ENCODE peak calls at places on chromosomes 4 and X, in seven cellular contexts. One of them, this sample, is unnamed.

GRCh38 chr4:140743194-140743931 is 12.8 kb downstream of the TBC1D9 start:
- DNase-seq in K562: no peak
- DNase-seq in sigmoid colon: no peak
- DNase-seq in stomach: no peak
- DNase-seq in A549: no peak
- DNase-seq in heart left ventricle: no peak
- DNase-seq in IMR-90: peak; percentile 57
- DNase-seq in this sample: no peak

GRCh38 chrX:121876316-121876715 is 828.9 kb downstream of the GLUD2 start:
- DNase-seq in K562: no peak
- DNase-seq in stomach: no peak
- DNase-seq in A549: no peak
- DNase-seq in heart left ventricle: no peak
- DNase-seq in sigmoid colon: no peak
- DNase-seq in IMR-90: no peak
- DNase-seq in this sample: no peak

GRCh38 chr4:105102026-105102425 is 44.6 kb upstream of the TET2 start:
- DNase-seq in K562: no peak
- DNase-seq in stomach: no peak
- DNase-seq in A549: no peak
- DNase-seq in heart left ventricle: no peak
- DNase-seq in IMR-90: no peak
- DNase-seq in sigmoid colon: no peak
- DNase-seq in this sample: no peak

GRCh38 chr4:45831692-45832091 is 292.2 kb downstream of the GABRG1 start:
- DNase-seq in heart left ventricle: no peak
- DNase-seq in sigmoid colon: no peak
- DNase-seq in stomach: no peak
- DNase-seq in A549: no peak
- DNase-seq in IMR-90: no peak
- DNase-seq in K562: no peak
- DNase-seq in this sample: no peak

GRCh38 chrX:75038925-75039324 is 113.7 kb upstream of the NEXMIF start:
- DNase-seq in K562: peak; percentile 12
- DNase-seq in A549: no peak
- DNase-seq in sigmoid colon: no peak
- DNase-seq in stomach: no peak
- DNase-seq in heart left ventricle: no peak
- DNase-seq in IMR-90: peak; percentile 32
- DNase-seq in this sample: peak; percentile 28

GRCh38 chrX:18674417-18674787 is 2.5 kb upstream of the RS1 start:
- DNase-seq in sigmoid colon: peak; percentile 66
- DNase-seq in K562: no peak
- DNase-seq in IMR-90: no peak
- DNase-seq in A549: peak; percentile 30
- DNase-seq in heart left ventricle: peak; percentile 32
- DNase-seq in stomach: peak; percentile 27
- DNase-seq in this sample: no peak

GRCh38 chr4:93409035-93409434 is 419.5 kb upstream of the ATOH1 start:
- DNase-seq in heart left ventricle: no peak
- DNase-seq in A549: no peak
- DNase-seq in stomach: no peak
- DNase-seq in IMR-90: no peak
- DNase-seq in K562: no peak
- DNase-seq in sigmoid colon: no peak
- DNase-seq in this sample: no peak

GRCh38 chrX:126658447-126658846 is 105.8 kb upstream of the DCAF12L1 start:
- DNase-seq in sigmoid colon: no peak
- DNase-seq in stomach: no peak
- DNase-seq in heart left ventricle: no peak
- DNase-seq in IMR-90: no peak
- DNase-seq in A549: no peak
- DNase-seq in K562: no peak
- DNase-seq in this sample: no peak

GRCh38 chr4:150574678-150575077 is 7.3 kb upstream of the MAB21L2 start:
- DNase-seq in heart left ventricle: no peak
- DNase-seq in IMR-90: peak; percentile 39
- DNase-seq in stomach: no peak
- DNase-seq in K562: no peak
- DNase-seq in A549: no peak
- DNase-seq in sigmoid colon: no peak
- DNase-seq in this sample: no peak

GRCh38 chrX:51759055-51759454 is 15.8 kb downstream of the GSPT2 start:
- DNase-seq in A549: no peak
- DNase-seq in K562: no peak
- DNase-seq in IMR-90: no peak
- DNase-seq in stomach: no peak
- DNase-seq in heart left ventricle: no peak
- DNase-seq in sigmoid colon: no peak
- DNase-seq in this sample: no peak

GRCh38 chr4:15436515-15436914 is 8.7 kb downstream of the C1QTNF7 start:
- DNase-seq in sigmoid colon: no peak
- DNase-seq in IMR-90: peak; percentile 71
- DNase-seq in K562: no peak
- DNase-seq in stomach: no peak
- DNase-seq in heart left ventricle: no peak
- DNase-seq in A549: no peak
- DNase-seq in this sample: no peak

GRCh38 chr4:165368114-165368513 is 10.7 kb upstream of the CPE start:
- DNase-seq in K562: no peak
- DNase-seq in sigmoid colon: no peak
- DNase-seq in A549: no peak
- DNase-seq in IMR-90: no peak
- DNase-seq in stomach: no peak
- DNase-seq in heart left ventricle: no peak
- DNase-seq in this sample: no peak

GRCh38 chr4:46404961-46405360 is 15.0 kb upstream of the GABRA2 start:
- DNase-seq in stomach: no peak
- DNase-seq in K562: no peak
- DNase-seq in A549: no peak
- DNase-seq in IMR-90: peak; percentile 59
- DNase-seq in heart left ventricle: no peak
- DNase-seq in sigmoid colon: no peak
- DNase-seq in this sample: no peak

GRCh38 chr4:24278693-24279092 is 305.7 kb downstream of the DHX15 start:
- DNase-seq in IMR-90: peak; percentile 73
- DNase-seq in stomach: no peak
- DNase-seq in A549: no peak
- DNase-seq in K562: no peak
- DNase-seq in sigmoid colon: no peak
- DNase-seq in heart left ventricle: no peak
- DNase-seq in this sample: no peak
- TF ChIP-seq POLR2A in IMR-90: no peak
- TF ChIP-seq POLR2A in stomach: no peak
- TF ChIP-seq POLR2A in A549: no peak
- TF ChIP-seq POLR2A in K562: no peak
- TF ChIP-seq POLR2A in sigmoid colon: no peak
- TF ChIP-seq POLR2A in heart left ventricle: no peak
- TF ChIP-seq POLR2A in this sample: no peak

GRCh38 chr4:25913056-25913850 is 767 bp upstream of the SMIM20 start:
- DNase-seq in heart left ventricle: peak; percentile 40
- DNase-seq in K562: no peak
- DNase-seq in sigmoid colon: peak; percentile 76
- DNase-seq in A549: no peak
- DNase-seq in stomach: peak; percentile 31
- DNase-seq in IMR-90: peak; percentile 47
- DNase-seq in this sample: no peak

GRCh38 chr4:25911356-25911755 is 2.7 kb upstream of the SMIM20 start:
- DNase-seq in heart left ventricle: no peak
- DNase-seq in IMR-90: no peak
- DNase-seq in K562: no peak
- DNase-seq in sigmoid colon: no peak
- DNase-seq in A549: no peak
- DNase-seq in stomach: no peak
- DNase-seq in this sample: no peak

GRCh38 chr4:25915359-25915716 is 1.3 kb downstream of the SMIM20 start:
- DNase-seq in sigmoid colon: no peak
- DNase-seq in K562: peak; percentile 85
- DNase-seq in IMR-90: no peak
- DNase-seq in stomach: no peak
- DNase-seq in heart left ventricle: no peak
- DNase-seq in A549: no peak
- DNase-seq in this sample: peak; percentile 23

GRCh38 chr4:25914670-25915358 is 794 bp downstream of the SMIM20 start:
- DNase-seq in heart left ventricle: no peak
- DNase-seq in A549: no peak
- DNase-seq in sigmoid colon: no peak
- DNase-seq in IMR-90: no peak
- DNase-seq in K562: peak; percentile 37
- DNase-seq in stomach: no peak
- DNase-seq in this sample: no peak

DNA sequence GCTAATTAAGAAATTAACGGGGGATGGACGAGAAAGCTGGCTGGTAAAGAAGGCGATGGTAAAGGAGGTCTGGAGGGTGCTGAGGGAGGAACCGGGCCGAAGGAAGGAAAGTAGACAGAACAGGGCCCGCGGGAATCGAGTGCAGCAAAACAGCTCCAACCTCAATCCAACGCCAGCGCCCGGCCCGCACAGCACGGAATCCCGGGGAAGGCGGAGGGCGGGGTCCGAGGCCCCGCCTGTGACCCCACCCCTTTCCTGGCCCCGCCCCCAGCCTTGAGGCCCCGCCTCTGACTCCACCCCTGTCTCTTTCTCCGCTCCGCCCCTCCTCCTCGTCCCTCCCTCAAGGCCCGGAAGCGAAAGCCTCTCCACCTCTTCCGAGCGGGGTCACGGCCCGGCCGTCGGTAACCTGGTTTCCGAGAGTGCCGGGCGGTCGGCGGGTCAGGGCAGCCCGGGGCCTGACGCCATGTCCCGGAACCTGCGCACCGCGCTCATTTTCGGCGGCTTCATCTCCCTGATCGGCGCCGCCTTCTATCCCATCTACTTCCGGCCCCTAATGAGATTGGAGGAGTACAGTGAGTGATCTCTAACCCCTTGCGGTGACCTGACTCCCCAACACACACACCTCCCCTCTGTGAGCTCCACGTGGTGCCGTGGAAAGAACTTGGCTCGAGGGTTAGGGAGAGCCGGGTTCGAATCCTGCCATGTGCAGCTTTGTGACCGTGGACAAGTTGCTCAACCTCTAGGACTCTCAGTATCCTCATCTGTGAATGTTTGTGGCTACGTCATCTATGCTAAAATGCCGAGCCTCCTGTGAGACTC is at the start of gene SMIM20:
- DNase-seq in sigmoid colon: peak; percentile 96
- DNase-seq in stomach: peak; percentile 92
- DNase-seq in IMR-90: peak; percentile 86
- DNase-seq in heart left ventricle: peak; percentile 94
- DNase-seq in A549: peak; percentile 77
- DNase-seq in K562: peak; percentile 92
- DNase-seq in this sample: peak; percentile 94
- TF ChIP-seq POLR2A in sigmoid colon: peak; percentile 59
- TF ChIP-seq POLR2A in stomach: no peak
- TF ChIP-seq POLR2A in IMR-90: peak; percentile 70
- TF ChIP-seq POLR2A in heart left ventricle: no peak
- TF ChIP-seq POLR2A in A549: peak; percentile 51
- TF ChIP-seq POLR2A in K562: peak; percentile 86
- TF ChIP-seq POLR2A in this sample: peak; percentile 72

GRCh38 chr4:18021720-18022571 is at the start of gene LCORL:
- DNase-seq in heart left ventricle: peak; percentile 94
- DNase-seq in stomach: peak; percentile 94
- DNase-seq in IMR-90: peak; percentile 95
- DNase-seq in sigmoid colon: peak; percentile 97
- DNase-seq in K562: peak; percentile 97
- DNase-seq in A549: peak; percentile 70
- DNase-seq in this sample: peak; percentile 96

GRCh38 chr4:18022572-18023039 is 1.1 kb upstream of the LCORL start:
- DNase-seq in stomach: no peak
- DNase-seq in IMR-90: peak; percentile 5
- DNase-seq in heart left ventricle: no peak
- DNase-seq in sigmoid colon: no peak
- DNase-seq in K562: no peak
- DNase-seq in A549: no peak
- DNase-seq in this sample: no peak

GRCh38 chr4:18020671-18021469 is 685 bp downstream of the LCORL start:
- DNase-seq in A549: peak; percentile 44
- DNase-seq in sigmoid colon: peak; percentile 87
- DNase-seq in stomach: peak; percentile 44
- DNase-seq in K562: peak; percentile 84
- DNase-seq in IMR-90: peak; percentile 83
- DNase-seq in heart left ventricle: peak; percentile 77
- DNase-seq in this sample: peak; percentile 81

GRCh38 chr4:18020145-18020670 is 1.3 kb downstream of the LCORL start:
- DNase-seq in A549: no peak
- DNase-seq in sigmoid colon: no peak
- DNase-seq in IMR-90: peak; percentile 12
- DNase-seq in K562: peak; percentile 34
- DNase-seq in heart left ventricle: no peak
- DNase-seq in stomach: no peak
- DNase-seq in this sample: peak; percentile 52

DNA sequence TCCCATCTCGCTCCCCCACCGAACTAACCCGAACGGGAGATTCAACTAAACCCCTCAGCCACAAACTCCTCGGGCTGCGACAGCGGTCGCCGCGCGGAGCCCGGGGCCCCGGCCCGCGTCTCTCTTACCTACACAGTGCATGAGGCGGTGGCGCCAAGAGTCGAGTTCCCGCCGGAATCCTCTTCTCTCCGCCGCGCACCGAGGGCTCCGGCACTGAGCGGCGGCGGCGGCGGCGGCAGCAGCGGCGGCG is 160 bp downstream of the LCORL start:
- DNase-seq in A549: no peak
- DNase-seq in sigmoid colon: no peak
- DNase-seq in stomach: no peak
- DNase-seq in K562: no peak
- DNase-seq in heart left ventricle: no peak
- DNase-seq in IMR-90: peak; percentile 20
- DNase-seq in this sample: no peak
- TF ChIP-seq POLR2A in A549: no peak
- TF ChIP-seq POLR2A in sigmoid colon: no peak
- TF ChIP-seq POLR2A in stomach: no peak
- TF ChIP-seq POLR2A in K562: peak; percentile 56
- TF ChIP-seq POLR2A in heart left ventricle: peak; percentile 16
- TF ChIP-seq POLR2A in IMR-90: no peak
- TF ChIP-seq POLR2A in this sample: no peak

GRCh38 chr4:54742636-54743399 is 85.1 kb downstream of the KIT start:
- DNase-seq in sigmoid colon: no peak
- DNase-seq in IMR-90: no peak
- DNase-seq in A549: no peak
- DNase-seq in heart left ventricle: no peak
- DNase-seq in stomach: no peak
- DNase-seq in K562: no peak
- DNase-seq in this sample: no peak

GRCh38 chr4:54741161-54741560 is 83.4 kb downstream of the KIT start:
- DNase-seq in K562: no peak
- DNase-seq in A549: no peak
- DNase-seq in sigmoid colon: no peak
- DNase-seq in IMR-90: no peak
- DNase-seq in stomach: no peak
- DNase-seq in heart left ventricle: no peak
- DNase-seq in this sample: no peak

GRCh38 chr4:54731552-54731951 is 73.8 kb downstream of the KIT start:
- DNase-seq in A549: no peak
- DNase-seq in IMR-90: no peak
- DNase-seq in K562: no peak
- DNase-seq in stomach: no peak
- DNase-seq in heart left ventricle: no peak
- DNase-seq in sigmoid colon: no peak
- DNase-seq in this sample: no peak

GRCh38 chr4:54737421-54737820 is 79.7 kb downstream of the KIT start:
- DNase-seq in stomach: no peak
- DNase-seq in IMR-90: no peak
- DNase-seq in A549: no peak
- DNase-seq in K562: no peak
- DNase-seq in sigmoid colon: no peak
- DNase-seq in heart left ventricle: no peak
- DNase-seq in this sample: no peak
- TF ChIP-seq POLR2A in stomach: no peak
- TF ChIP-seq POLR2A in IMR-90: no peak
- TF ChIP-seq POLR2A in A549: no peak
- TF ChIP-seq POLR2A in K562: no peak
- TF ChIP-seq POLR2A in sigmoid colon: no peak
- TF ChIP-seq POLR2A in heart left ventricle: no peak
- TF ChIP-seq POLR2A in this sample: no peak

This sample was measured in erythroblast.